ENCODE peak calls at places on chromosomes 6 and 20, in four cellular contexts. Y is neural progenitor cell; L is stimulated activated CD8-positive, alpha-beta memory T cell treated with anti-CD3 and anti-CD28 coated beads, Interleukin-15, amount 100 ng/mL, for 1 hour; Q is H7. J is an unnamed sample.
A peak's percentile ranks its signal among the peaks of the same experiment; 100 is the strongest.

GRCh38 chr20:62382306-62383198 is 4.4 kb upstream of the RPS21 start:
- DNase-seq in Y (peak; percentile 90), L (peak; percentile 54), Q (peak; percentile 94), J (peak; percentile 82)

GRCh38 chr6:10558575-10558974 is 37.4 kb downstream of the GCNT2 start:
- DNase-seq in Y (peak; percentile 40), L (no peak), Q (no peak), J (peak; percentile 50)

GRCh38 chr20:39038495-39038894 is 76.4 kb downstream of the DHX35 start:
- DNase-seq in Y (no peak), L (no peak), Q (no peak), J (no peak)

GRCh38 chr6:11207199-11207968 is 25.1 kb downstream of the NEDD9 start:
- DNase-seq in Y (no peak), L (no peak), Q (no peak), J (no peak)

GRCh38 chr20:32585011-32585518 is at the start of gene NOL4L:
- DNase-seq in Y (peak; percentile 82), L (no peak), Q (peak; percentile 90), J (peak; percentile 72)

GRCh38 chr6:125201961-125202729 is 48.6 kb downstream of the TPD52L1 start:
- DNase-seq in Y (no peak), L (no peak), Q (no peak), J (peak; percentile 20)

GRCh38 chr6:159328052-159328451 is 158.9 kb downstream of the FNDC1 start:
- DNase-seq in Y (no peak), L (no peak), Q (no peak), J (no peak)

GRCh38 chr20:32495949-32496348 is 89.2 kb downstream of the NOL4L start:
- DNase-seq in Y (no peak), L (no peak), Q (peak; percentile 17), J (no peak)

GRCh38 chr6:44263357-44264100 is 1.8 kb downstream of the NFKBIE start:
- DNase-seq in Y (no peak), L (no peak), Q (peak; percentile 90), J (no peak)

GRCh38 chr6:34053721-34054120 is 92.2 kb downstream of the GRM4 start:
- DNase-seq in Y (no peak), L (no peak), Q (no peak), J (no peak)

GRCh38 chr6:16295060-16295459 is 56.7 kb downstream of the GMPR start:
- DNase-seq in Y (no peak), L (no peak), Q (no peak), J (no peak)

GRCh38 chr6:72689107-72689954 is 67.5 kb downstream of the KCNQ5 start:
- DNase-seq in Y (peak; percentile 10), L (no peak), Q (no peak), J (no peak)

GRCh38 chr6:170265655-170266054 is 25.2 kb downstream of the DLL1 start:
- DNase-seq in Y (no peak), L (no peak), Q (no peak), J (no peak)

GRCh38 chr20:9214676-9215075 is 145.8 kb downstream of the PLCB4 start:
- DNase-seq in Y (no peak), L (no peak), Q (no peak), J (no peak)

GRCh38 chr6:69835414-69836179 is 30.8 kb upstream of the COL19A1 start:
- DNase-seq in Y (peak; percentile 68), L (no peak), Q (peak; percentile 4), J (peak; percentile 29)

GRCh38 chr6:44530209-44530909 is 142.9 kb downstream of the CDC5L start:
- DNase-seq in Y (no peak), L (no peak), Q (no peak), J (no peak)

GRCh38 chr20:36538026-36538764 is 3.1 kb upstream of the MYL9 start:
- DNase-seq in Y (no peak), L (no peak), Q (no peak), J (no peak)